ENCODE peak calls at places on chromosomes 3 and 15, in seven cellular contexts. One of them, this sample, is unnamed.

GRCh38 chr3:188234172-188234571 is 80.2 kb downstream of the LPP start:
- DNase-seq in left ventricle myocardium inferior: no peak
- DNase-seq in C1 segment of cervical spinal cord: no peak
- DNase-seq in NCI-H1417: no peak
- DNase-seq in ELR: peak; percentile 68
- DNase-seq in islet precursor cell: no peak
- DNase-seq in nephron progenitor cell: no peak
- DNase-seq in this sample: no peak

GRCh38 chr15:25933456-25934158 is 70.5 kb upstream of the ATP10A start:
- DNase-seq in left ventricle myocardium inferior: peak; percentile 69
- DNase-seq in C1 segment of cervical spinal cord: no peak
- DNase-seq in NCI-H1417: no peak
- DNase-seq in ELR: peak; percentile 3
- DNase-seq in islet precursor cell: peak; percentile 89
- DNase-seq in nephron progenitor cell: peak; percentile 62
- DNase-seq in this sample: no peak

GRCh38 chr3:71385040-71385685 is 198.4 kb downstream of the FOXP1 start:
- DNase-seq in left ventricle myocardium inferior: no peak
- DNase-seq in C1 segment of cervical spinal cord: no peak
- DNase-seq in NCI-H1417: no peak
- DNase-seq in ELR: no peak
- DNase-seq in islet precursor cell: no peak
- DNase-seq in nephron progenitor cell: no peak
- DNase-seq in this sample: no peak

GRCh38 chr3:29285356-29286070 is 4.6 kb downstream of the RBMS3 start:
- DNase-seq in left ventricle myocardium inferior: no peak
- DNase-seq in C1 segment of cervical spinal cord: no peak
- DNase-seq in NCI-H1417: no peak
- DNase-seq in ELR: peak; percentile 60
- DNase-seq in islet precursor cell: no peak
- DNase-seq in nephron progenitor cell: no peak
- DNase-seq in this sample: no peak

GRCh38 chr3:72134989-72135451 is 350.1 kb upstream of the PROK2 start:
- DNase-seq in left ventricle myocardium inferior: no peak
- DNase-seq in C1 segment of cervical spinal cord: no peak
- DNase-seq in NCI-H1417: no peak
- DNase-seq in ELR: no peak
- DNase-seq in islet precursor cell: no peak
- DNase-seq in nephron progenitor cell: no peak
- DNase-seq in this sample: no peak

GRCh38 chr15:74036271-74037170 is 42.0 kb downstream of the PML start:
- DNase-seq in left ventricle myocardium inferior: peak; percentile 61
- DNase-seq in C1 segment of cervical spinal cord: no peak
- DNase-seq in NCI-H1417: peak; percentile 85
- DNase-seq in ELR: peak; percentile 68
- DNase-seq in islet precursor cell: peak; percentile 87
- DNase-seq in nephron progenitor cell: peak; percentile 72
- DNase-seq in this sample: no peak

GRCh38 chr15:96369351-96369750 is 38.9 kb downstream of the NR2F2 start:
- DNase-seq in left ventricle myocardium inferior: no peak
- DNase-seq in C1 segment of cervical spinal cord: no peak
- DNase-seq in NCI-H1417: no peak
- DNase-seq in ELR: no peak
- DNase-seq in islet precursor cell: no peak
- DNase-seq in nephron progenitor cell: no peak
- DNase-seq in this sample: no peak

GRCh38 chr3:10972359-10972758 is 20.2 kb upstream of the SLC6A1 start:
- DNase-seq in left ventricle myocardium inferior: no peak
- DNase-seq in C1 segment of cervical spinal cord: no peak
- DNase-seq in NCI-H1417: no peak
- DNase-seq in ELR: no peak
- DNase-seq in islet precursor cell: no peak
- DNase-seq in nephron progenitor cell: no peak
- DNase-seq in this sample: no peak

GRCh38 chr3:185225523-185225922 is 28.3 kb downstream of the EHHADH start:
- DNase-seq in left ventricle myocardium inferior: no peak
- DNase-seq in C1 segment of cervical spinal cord: no peak
- DNase-seq in NCI-H1417: no peak
- DNase-seq in ELR: peak; percentile 66
- DNase-seq in islet precursor cell: no peak
- DNase-seq in nephron progenitor cell: no peak
- DNase-seq in this sample: no peak

GRCh38 chr3:42906085-42906904 is at the start of gene ZNF662:
- DNase-seq in left ventricle myocardium inferior: peak; percentile 62
- DNase-seq in C1 segment of cervical spinal cord: peak; percentile 9
- DNase-seq in NCI-H1417: no peak
- DNase-seq in ELR: peak; percentile 11
- DNase-seq in islet precursor cell: no peak
- DNase-seq in nephron progenitor cell: no peak
- DNase-seq in this sample: peak; percentile 7

GRCh38 chr15:57961919-57962318 is 103.6 kb downstream of the ALDH1A2 start:
- DNase-seq in left ventricle myocardium inferior: no peak
- DNase-seq in C1 segment of cervical spinal cord: no peak
- DNase-seq in NCI-H1417: no peak
- DNase-seq in ELR: no peak
- DNase-seq in islet precursor cell: no peak
- DNase-seq in nephron progenitor cell: no peak
- DNase-seq in this sample: no peak

GRCh38 chr15:49415171-49415570 is 7.9 kb upstream of the FGF7 start:
- DNase-seq in left ventricle myocardium inferior: no peak
- DNase-seq in C1 segment of cervical spinal cord: no peak
- DNase-seq in NCI-H1417: no peak
- DNase-seq in ELR: peak; percentile 13
- DNase-seq in islet precursor cell: no peak
- DNase-seq in nephron progenitor cell: no peak
- DNase-seq in this sample: no peak

GRCh38 chr15:67080900-67081431 is 15.6 kb downstream of the SMAD3 start:
- DNase-seq in left ventricle myocardium inferior: peak; percentile 29
- DNase-seq in C1 segment of cervical spinal cord: no peak
- DNase-seq in NCI-H1417: no peak
- DNase-seq in ELR: peak; percentile 87
- DNase-seq in islet precursor cell: no peak
- DNase-seq in nephron progenitor cell: no peak
- DNase-seq in this sample: no peak

GRCh38 chr3:69871256-69871655 is 128.3 kb upstream of the SAMMSON start:
- DNase-seq in left ventricle myocardium inferior: no peak
- DNase-seq in C1 segment of cervical spinal cord: no peak
- DNase-seq in NCI-H1417: no peak
- DNase-seq in ELR: no peak
- DNase-seq in islet precursor cell: no peak
- DNase-seq in nephron progenitor cell: no peak
- DNase-seq in this sample: no peak

GRCh38 chr15:85849946-85850345 is 55.2 kb upstream of the KLHL25 start:
- DNase-seq in left ventricle myocardium inferior: no peak
- DNase-seq in C1 segment of cervical spinal cord: no peak
- DNase-seq in NCI-H1417: no peak
- DNase-seq in ELR: no peak
- DNase-seq in islet precursor cell: no peak
- DNase-seq in nephron progenitor cell: no peak
- DNase-seq in this sample: no peak